ENCODE peak calls at places on chromosomes 16 and 17, in four cellular contexts. One of them, this sample, is unnamed.

GRCh38 chr17:79977161-79977631 is 58.5 kb downstream of the TBC1D16 start:
- DNase-seq in AG09309: no peak
- DNase-seq in neural progenitor cell: no peak
- DNase-seq in AG10803: no peak
- DNase-seq in this sample: no peak

GRCh38 chr17:4448197-4448980 is 14.6 kb downstream of the SPNS3 start:
- DNase-seq in AG09309: no peak
- DNase-seq in neural progenitor cell: no peak
- DNase-seq in AG10803: peak; percentile 6
- DNase-seq in this sample: no peak

GRCh38 chr17:81976332-81977210 is 858 bp upstream of the ASPSCR1 start:
- DNase-seq in AG09309: no peak
- DNase-seq in neural progenitor cell: peak; percentile 39
- DNase-seq in AG10803: no peak
- DNase-seq in this sample: no peak

GRCh38 chr17:16929757-16930520 is 42.0 kb downstream of the TNFRSF13B start:
- DNase-seq in AG10803: no peak
- DNase-seq in AG09309: no peak
- DNase-seq in neural progenitor cell: no peak
- DNase-seq in this sample: no peak

GRCh38 chr17:61451538-61452300 is 503 bp upstream of the TBX4 start:
- DNase-seq in AG10803: no peak
- DNase-seq in AG09309: no peak
- DNase-seq in neural progenitor cell: peak; percentile 74
- DNase-seq in this sample: no peak

GRCh38 chr16:50354629-50355456 is 13.9 kb downstream of the BRD7 start:
- DNase-seq in neural progenitor cell: no peak
- DNase-seq in AG10803: no peak
- DNase-seq in AG09309: no peak
- DNase-seq in this sample: no peak

GRCh38 chr17:3647769-3648540 is 11.4 kb downstream of the CTNS start:
- DNase-seq in AG09309: no peak
- DNase-seq in AG10803: peak; percentile 74
- DNase-seq in neural progenitor cell: peak; percentile 76
- DNase-seq in this sample: peak; percentile 48

GRCh38 chr16:67198238-67198734 is 645 bp upstream of the ELMO3 start:
- DNase-seq in AG09309: no peak
- DNase-seq in neural progenitor cell: peak; percentile 53
- DNase-seq in AG10803: peak; percentile 42
- DNase-seq in this sample: peak; percentile 41

GRCh38 chr17:81249233-81250040 is 10.3 kb downstream of the NDUFAF8 start:
- DNase-seq in AG09309: no peak
- DNase-seq in neural progenitor cell: no peak
- DNase-seq in AG10803: no peak
- DNase-seq in this sample: no peak

GRCh38 chr17:27207073-27207511 is 86.8 kb upstream of the WSB1 start:
- DNase-seq in AG10803: peak; percentile 62
- DNase-seq in AG09309: peak; percentile 25
- DNase-seq in neural progenitor cell: no peak
- DNase-seq in this sample: peak; percentile 33

GRCh38 chr16:35752012-35752772 is 2292.8 kb downstream of the TP53TG3F start:
- DNase-seq in neural progenitor cell: no peak
- DNase-seq in AG09309: no peak
- DNase-seq in AG10803: no peak
- DNase-seq in this sample: no peak

GRCh38 chr17:53313746-53314145 is 509.0 kb upstream of the KIF2B start:
- DNase-seq in AG10803: no peak
- DNase-seq in neural progenitor cell: no peak
- DNase-seq in AG09309: no peak
- DNase-seq in this sample: peak; percentile 35

GRCh38 chr16:13453325-13453724 is 466.6 kb upstream of the ERCC4 start:
- DNase-seq in AG10803: peak; percentile 56
- DNase-seq in neural progenitor cell: no peak
- DNase-seq in AG09309: no peak
- DNase-seq in this sample: peak; percentile 7

GRCh38 chr16:49639739-49640388 is 216.0 kb downstream of the ZNF423 start:
- DNase-seq in AG10803: no peak
- DNase-seq in AG09309: no peak
- DNase-seq in neural progenitor cell: peak; percentile 88
- DNase-seq in this sample: peak; percentile 95

GRCh38 chr17:1486802-1487695 is 5.4 kb downstream of the MYO1C start:
- DNase-seq in AG09309: no peak
- DNase-seq in neural progenitor cell: peak; percentile 73
- DNase-seq in AG10803: peak; percentile 81
- DNase-seq in this sample: peak; percentile 67

GRCh38 chr16:10521681-10522274 is 58.6 kb downstream of the EMP2 start:
- DNase-seq in neural progenitor cell: peak; percentile 82
- DNase-seq in AG09309: no peak
- DNase-seq in AG10803: peak; percentile 69
- DNase-seq in this sample: peak; percentile 68

GRCh38 chr17:45087978-45088377 is 26.9 kb downstream of the NMT1 start:
- DNase-seq in AG10803: no peak
- DNase-seq in AG09309: no peak
- DNase-seq in neural progenitor cell: no peak
- DNase-seq in this sample: no peak

GRCh38 chr16:71214771-71215381 is 15.6 kb downstream of the HYDIN start:
- DNase-seq in neural progenitor cell: no peak
- DNase-seq in AG10803: no peak
- DNase-seq in AG09309: no peak
- DNase-seq in this sample: no peak

GRCh38 chr17:51653902-51654301 is 393.6 kb downstream of the UTP18 start:
- DNase-seq in AG10803: no peak
- DNase-seq in neural progenitor cell: peak; percentile 56
- DNase-seq in AG09309: no peak
- DNase-seq in this sample: no peak

GRCh38 chr17:75722542-75723095 is 1.4 kb downstream of the ITGB4 start:
- DNase-seq in AG10803: no peak
- DNase-seq in AG09309: no peak
- DNase-seq in neural progenitor cell: no peak
- DNase-seq in this sample: no peak

GRCh38 chr17:75722076-75722475 is 817 bp downstream of the ITGB4 start:
- DNase-seq in AG10803: no peak
- DNase-seq in neural progenitor cell: no peak
- DNase-seq in AG09309: no peak
- DNase-seq in this sample: no peak

GRCh38 chr17:75721463-75722011 is 278 bp downstream of the ITGB4 start:
- DNase-seq in AG09309: no peak
- DNase-seq in AG10803: no peak
- DNase-seq in neural progenitor cell: no peak
- DNase-seq in this sample: no peak

GRCh38 chr17:75719732-75720131 is 1.5 kb upstream of the ITGB4 start:
- DNase-seq in AG09309: no peak
- DNase-seq in neural progenitor cell: no peak
- DNase-seq in AG10803: no peak
- DNase-seq in this sample: no peak

GRCh38 chr17:75720656-75721462 is at the start of gene ITGB4:
- DNase-seq in AG10803: no peak
- DNase-seq in neural progenitor cell: peak; percentile 80
- DNase-seq in AG09309: no peak
- DNase-seq in this sample: no peak
- TF ChIP-seq CTCF in AG10803: no peak
- TF ChIP-seq CTCF in neural progenitor cell: peak; percentile 30
- TF ChIP-seq CTCF in AG09309: no peak
- TF ChIP-seq CTCF in this sample: no peak

DNA sequence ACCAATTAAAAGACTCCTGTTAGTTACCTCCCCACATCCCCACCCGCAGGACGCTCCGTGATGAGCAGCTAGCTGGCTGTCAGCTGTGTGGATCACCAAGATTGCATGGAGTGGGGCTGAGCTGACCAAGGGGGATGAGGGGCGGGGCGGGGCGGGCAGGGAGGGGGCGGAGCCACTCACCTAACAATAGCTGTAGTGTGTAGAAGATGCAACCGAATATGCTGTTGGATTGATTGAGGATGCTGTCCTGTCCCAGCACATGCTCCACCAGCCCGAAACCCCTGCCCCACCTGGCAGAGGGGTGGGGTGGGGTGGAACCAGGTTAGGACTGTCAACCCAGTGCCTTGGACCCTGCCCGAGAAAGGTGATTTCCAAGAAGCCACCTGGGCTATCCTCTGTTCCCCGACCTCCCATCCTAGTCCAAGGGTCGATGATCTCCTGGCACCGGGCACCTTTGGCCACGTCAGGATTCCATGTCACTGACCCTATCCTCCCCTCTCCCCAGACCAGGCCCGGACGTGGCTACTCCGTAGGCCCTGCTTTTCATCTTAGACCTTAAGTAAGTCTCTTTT is 1.4 kb downstream of the VKORC1 start:
- DNase-seq in AG09309: no peak
- DNase-seq in AG10803: peak; percentile 31
- DNase-seq in neural progenitor cell: peak; percentile 76
- DNase-seq in this sample: peak; percentile 32
- H3K4me3 ChIP-seq in AG09309: peak overlapping the region; percentile 97
- H3K4me3 ChIP-seq in AG10803: peak overlapping the region; percentile 93
- H3K4me3 ChIP-seq in neural progenitor cell: peak overlapping the region; percentile 86
- H3K4me3 ChIP-seq in this sample: peak overlapping the region; percentile 87

DNA sequence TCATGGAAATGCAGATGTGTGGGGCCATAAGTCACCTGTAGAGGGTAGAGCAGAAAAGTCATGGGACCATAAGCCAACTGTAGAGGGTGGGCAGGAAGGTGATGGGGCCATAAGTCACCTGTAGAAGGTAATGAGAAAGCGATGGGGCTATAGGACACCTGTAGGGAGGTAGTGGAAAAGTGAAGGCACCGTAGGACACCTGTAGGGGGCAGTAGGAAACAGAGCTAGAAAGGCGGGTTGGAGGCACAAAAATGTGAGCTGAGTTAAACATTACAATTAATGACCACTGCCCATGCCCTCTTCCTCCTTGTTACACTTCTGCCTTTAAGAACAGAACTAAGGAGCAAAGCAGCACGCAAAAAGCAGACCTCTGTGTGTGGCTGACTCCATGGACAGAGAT is 150.1 kb downstream of the SHISA6 start:
- DNase-seq in neural progenitor cell: peak; percentile 29
- DNase-seq in AG10803: no peak
- DNase-seq in AG09309: no peak
- DNase-seq in this sample: no peak
- TF ChIP-seq CTCF in neural progenitor cell: peak; percentile 48
- TF ChIP-seq CTCF in AG10803: no peak
- TF ChIP-seq CTCF in AG09309: no peak
- TF ChIP-seq CTCF in this sample: no peak

DNA sequence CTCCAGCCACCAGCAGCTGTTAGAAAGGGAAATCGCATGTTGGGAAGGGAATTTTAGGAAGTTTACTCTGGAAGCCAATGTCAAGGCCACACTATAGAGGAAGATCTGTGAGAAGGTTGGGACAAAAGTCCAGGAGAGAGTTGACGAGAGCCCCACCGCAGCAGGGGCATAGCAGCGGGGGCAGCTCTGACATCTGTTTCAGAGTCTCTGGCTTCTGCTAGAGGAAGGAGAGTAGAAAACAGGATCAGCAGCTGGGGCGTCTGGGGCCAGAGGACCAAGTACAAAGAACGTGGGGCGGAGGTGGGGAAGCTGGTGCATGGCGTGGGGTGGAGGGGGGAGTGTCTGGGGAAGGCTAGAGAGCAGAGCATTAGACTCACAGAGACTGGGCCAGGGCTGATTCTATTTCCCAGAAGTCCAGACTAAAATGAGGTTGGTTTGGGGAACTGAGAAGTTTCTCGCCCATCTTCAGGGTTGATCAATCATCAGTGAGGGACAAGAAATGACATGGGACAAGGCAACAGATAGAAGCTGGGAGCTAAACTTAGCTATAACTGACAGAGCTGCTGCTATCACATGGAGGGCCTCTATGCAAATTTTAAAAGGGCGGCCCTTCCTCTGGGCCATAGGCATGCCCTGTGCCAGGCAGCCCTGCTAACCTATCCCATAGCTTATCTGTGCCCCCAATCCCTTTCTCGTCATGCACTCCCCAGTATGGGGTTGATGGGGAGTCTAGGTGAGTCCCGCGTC is 1.2 kb downstream of the RABEP2 start:
- DNase-seq in AG10803: no peak
- DNase-seq in neural progenitor cell: no peak
- DNase-seq in AG09309: no peak
- DNase-seq in this sample: no peak
- H3K4me3 ChIP-seq in AG10803: peak overlapping the region; percentile 83
- H3K4me3 ChIP-seq in neural progenitor cell: peak overlapping the region; percentile 69
- H3K4me3 ChIP-seq in AG09309: peak overlapping the region; percentile 65
- H3K4me3 ChIP-seq in this sample: peak overlapping the region; percentile 78

GRCh38 chr17:30530346-30531025 is 53.3 kb downstream of the GOSR1 start:
- DNase-seq in AG09309: no peak
- DNase-seq in AG10803: peak; percentile 59
- DNase-seq in neural progenitor cell: no peak
- DNase-seq in this sample: no peak
- TF ChIP-seq CTCF in AG09309: no peak
- TF ChIP-seq CTCF in AG10803: no peak
- TF ChIP-seq CTCF in neural progenitor cell: no peak
- TF ChIP-seq CTCF in this sample: no peak

This sample was measured in astrocyte of the spinal cord.